ENCODE peak calls at places on chromosomes 3 and 15, in five cellular contexts. H is neural progenitor cell, W is SK-N-SH, V is PC-3, J is HCT116. G is an unnamed sample.
A peak's percentile ranks its signal among the peaks of the same experiment; 100 is the strongest.

GRCh38 chr3:10417849-10418248 is 87.5 kb downstream of the ATP2B2 start:
- DNase-seq in J (peak; percentile 19), V (peak; percentile 11), H (peak; percentile 20), W (peak; percentile 78), G (peak; percentile 40)

GRCh38 chr3:29409409-29409808 is 128.5 kb downstream of the RBMS3 start:
- DNase-seq in W (no peak), V (no peak), J (no peak), H (no peak), G (peak; percentile 65)

GRCh38 chr15:37695719-37696118 is 238.7 kb upstream of the TMCO5A start:
- DNase-seq in J (no peak), H (no peak), V (no peak), W (no peak), G (peak; percentile 61)

GRCh38 chr3:13801361-13802214 is 78.3 kb downstream of the WNT7A start:
- DNase-seq in H (no peak), W (no peak), J (no peak), V (peak; percentile 99), G (no peak)

GRCh38 chr3:126847061-126847460 is 135.9 kb upstream of the PLXNA1 start:
- DNase-seq in V (no peak), J (no peak), W (no peak), H (no peak), G (no peak)

GRCh38 chr3:34260266-34260990 is 462.0 kb downstream of the PDCD6IP start:
- DNase-seq in H (peak; percentile 57), W (peak; percentile 47), V (peak; percentile 62), J (peak; percentile 16), G (peak; percentile 61)

GRCh38 chr15:66673410-66674322 is 28.4 kb upstream of the SMAD6 start:
- DNase-seq in V (no peak), W (no peak), J (peak; percentile 60), H (peak; percentile 89), G (peak; percentile 37)

GRCh38 chr3:184336484-184337230 is 743 bp upstream of the FAM131A start:
- DNase-seq in V (peak; percentile 48), J (no peak), W (peak; percentile 67), H (peak; percentile 72), G (peak; percentile 78)

GRCh38 chr3:20668411-20668810 is 482.4 kb upstream of the SGO1 start:
- DNase-seq in J (no peak), V (peak; percentile 19), W (peak; percentile 38), H (peak; percentile 65), G (no peak)

GRCh38 chr15:86837631-86838030 is 758.0 kb downstream of the AGBL1 start:
- DNase-seq in J (no peak), H (no peak), W (no peak), V (no peak), G (no peak)

GRCh38 chr3:171827836-171828458 is 15.2 kb upstream of the TMEM212 start:
- DNase-seq in H (no peak), V (no peak), W (no peak), J (no peak), G (no peak)

GRCh38 chr15:44340410-44340809 is 51.9 kb downstream of the GOLM2 start:
- DNase-seq in V (peak; percentile 95), H (no peak), W (no peak), J (no peak), G (peak; percentile 89)

GRCh38 chr3:98557324-98558010 is 25.7 kb downstream of the GPR15 start:
- DNase-seq in W (no peak), H (no peak), J (no peak), V (no peak), G (peak; percentile 9)

GRCh38 chr3:198081421-198081844 is 121.4 kb downstream of the LMLN start:
- DNase-seq in W (peak; percentile 22), J (no peak), H (peak; percentile 33), V (no peak), G (no peak)

GRCh38 chr3:50627407-50628051 is 10.6 kb downstream of the MAPKAPK3 start:
- DNase-seq in V (peak; percentile 97), W (peak; percentile 49), H (peak; percentile 74), J (peak; percentile 88), G (peak; percentile 92)

GRCh38 chr3:186166036-186166435 is 57.1 kb upstream of the ETV5 start:
- DNase-seq in J (no peak), V (no peak), W (no peak), H (no peak), G (no peak)

GRCh38 chr3:158912621-158913020 is 110.8 kb downstream of the MFSD1 start:
- DNase-seq in V (peak; percentile 15), H (no peak), W (no peak), J (no peak), G (peak; percentile 52)

GRCh38 chr3:186621894-186622650 is 9.2 kb downstream of the AHSG start:
- DNase-seq in W (no peak), J (no peak), H (no peak), V (no peak), G (no peak)

GRCh38 chr15:58212909-58213526 is 74.8 kb downstream of the AQP9 start:
- DNase-seq in V (peak; percentile 34), H (peak; percentile 62), W (no peak), J (no peak), G (peak; percentile 74)

GRCh38 chr3:21573291-21573690 is 177.7 kb downstream of the ZNF385D start:
- DNase-seq in V (peak; percentile 18), J (no peak), W (no peak), H (no peak), G (peak; percentile 62)

GRCh38 chr15:64907991-64908390 is 3.7 kb upstream of the ANKDD1A start:
- DNase-seq in H (no peak), W (no peak), J (no peak), V (no peak), G (no peak)

GRCh38 chr15:64909546-64909945 is 2.2 kb upstream of the ANKDD1A start:
- DNase-seq in V (no peak), W (no peak), H (no peak), J (no peak), G (no peak)

GRCh38 chr15:64912926-64913325 is 1.2 kb downstream of the ANKDD1A start:
- DNase-seq in J (no peak), W (peak; percentile 62), H (no peak), V (no peak), G (no peak)

GRCh38 chr15:64912379-64912778 is 677 bp downstream of the ANKDD1A start:
- DNase-seq in J (no peak), W (peak; percentile 49), H (peak; percentile 17), V (no peak), G (no peak)

DNA sequence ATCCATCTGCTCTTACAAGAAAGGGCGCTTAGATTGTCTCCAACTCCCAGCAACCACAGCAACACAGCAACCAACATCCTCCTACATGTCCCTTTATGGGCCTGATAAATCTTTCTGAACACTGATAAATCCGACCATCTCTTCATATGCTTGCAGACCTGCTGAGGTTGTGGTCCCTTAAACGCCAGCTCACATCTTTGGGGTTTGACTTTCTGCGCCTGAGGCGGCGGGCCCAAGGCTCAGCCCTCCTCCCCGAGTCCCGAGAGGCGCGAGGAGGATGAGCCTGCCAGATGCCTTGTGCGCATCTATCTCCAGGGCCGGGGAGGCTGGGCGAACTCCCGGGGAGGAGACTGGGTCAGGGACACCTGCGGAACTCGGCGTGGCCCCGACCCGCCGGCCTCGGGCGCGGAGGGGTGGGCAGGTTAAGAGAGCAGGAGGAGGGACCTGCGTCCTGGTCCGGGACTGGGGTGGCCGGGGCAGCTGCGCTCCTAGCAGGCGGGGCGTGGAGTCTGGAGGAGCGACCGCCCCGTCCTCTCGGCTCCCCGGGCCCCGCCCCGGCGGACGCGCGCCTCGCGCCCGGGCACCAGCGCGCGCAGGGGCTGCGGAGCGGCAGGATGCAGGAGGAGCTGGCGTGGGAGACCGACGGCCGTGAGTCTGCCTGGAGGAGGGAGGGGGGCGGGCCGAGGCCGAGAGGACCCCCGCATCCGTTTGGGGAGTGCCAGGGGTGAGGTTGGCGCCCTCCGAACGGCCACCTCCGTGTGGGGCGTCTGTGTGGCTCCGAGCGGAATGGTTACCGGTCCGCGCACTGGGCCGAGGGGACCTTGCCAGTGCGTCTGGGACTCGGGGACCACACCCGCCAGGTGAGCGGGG is at the start of gene ANKDD1A:
- DNase-seq in H (peak; percentile 91), V (peak; percentile 63), J (peak; percentile 26), W (peak; percentile 98), G (peak; percentile 75)
- H3K9ac ChIP-seq in H (no peak within 1 kb of the TSS), V (no peak within 1 kb of the TSS), J (peak within 1 kb of the TSS; percentile 68), W (peak within 1 kb of the TSS; percentile 51), G (peak within 1 kb of the TSS; percentile 36)

GRCh38 chr3:179015551-179016020 is 56.0 kb downstream of the ZMAT3 start:
- DNase-seq in H (peak; percentile 77), W (peak; percentile 50), J (peak; percentile 69), V (peak; percentile 96), G (peak; percentile 80)
- TF ChIP-seq EZH2phosphoT487 in H (no peak), W (no peak), J (no peak), V (no peak), G (no peak)

GRCh38 chr3:188690076-188690475 is 481.7 kb upstream of the TPRG1 start:
- DNase-seq in H (no peak), W (no peak), V (no peak), J (no peak), G (no peak)

GRCh38 chr3:188689101-188689574 is 482.6 kb upstream of the TPRG1 start:
- DNase-seq in V (no peak), J (no peak), H (no peak), W (no peak), G (peak; percentile 93)

GRCh38 chr3:188686319-188686718 is 485.5 kb upstream of the TPRG1 start:
- DNase-seq in V (no peak), W (no peak), J (no peak), H (no peak), G (no peak)

GRCh38 chr3:188685789-188686188 is 486.0 kb upstream of the TPRG1 start:
- DNase-seq in H (no peak), V (no peak), W (no peak), J (no peak), G (no peak)

GRCh38 chr3:188687389-188687788 is 484.4 kb upstream of the TPRG1 start:
- DNase-seq in V (peak; percentile 66), J (no peak), W (no peak), H (peak; percentile 29), G (peak; percentile 85)
- H3K4me2 ChIP-seq in V (no peak overlapping the region), J (no peak overlapping the region), W (no peak overlapping the region), H (no peak overlapping the region), G (no peak overlapping the region)

GRCh38 chr3:37138816-37139215 is 35.6 kb downstream of the LRRFIP2 start:
- DNase-seq in W (no peak), V (peak; percentile 7), J (no peak), H (no peak), G (no peak)

GRCh38 chr3:37141676-37142075 is 32.7 kb downstream of the LRRFIP2 start:
- DNase-seq in H (no peak), J (no peak), W (no peak), V (no peak), G (no peak)

GRCh38 chr3:37137516-37137915 is 36.9 kb downstream of the LRRFIP2 start:
- DNase-seq in V (no peak), H (no peak), W (no peak), J (no peak), G (no peak)

GRCh38 chr3:37140899-37141541 is 33.4 kb downstream of the LRRFIP2 start:
- DNase-seq in W (no peak), V (no peak), J (no peak), H (no peak), G (no peak)

GRCh38 chr3:37139567-37140052 is 34.8 kb downstream of the LRRFIP2 start:
- DNase-seq in J (no peak), V (no peak), W (no peak), H (no peak), G (no peak)
- H3K9ac ChIP-seq in J (no peak overlapping the region), V (no peak overlapping the region), W (no peak overlapping the region), H (no peak overlapping the region), G (no peak overlapping the region)

DNA sequence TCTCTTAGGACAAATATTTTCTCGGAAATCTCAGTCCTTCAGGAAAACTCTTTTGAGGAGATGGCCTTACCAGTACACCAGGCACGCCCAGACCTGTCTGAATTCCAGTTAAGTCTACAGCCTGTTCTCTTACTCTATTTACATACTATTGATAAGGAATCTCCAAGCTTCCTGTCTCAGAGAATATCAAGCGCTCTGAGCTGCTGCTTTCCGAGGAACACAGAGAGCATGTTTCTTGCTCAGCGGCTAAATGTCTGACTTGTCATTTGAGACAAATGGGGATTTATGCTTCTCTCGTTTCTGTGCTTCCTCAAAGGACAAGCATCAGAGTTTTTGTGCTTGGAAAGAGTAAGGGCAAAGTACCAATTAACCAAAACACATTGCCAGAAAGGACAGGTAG is 112.4 kb upstream of the CCDC54 start:
- DNase-seq in H (no peak), V (no peak), W (no peak), J (no peak), G (no peak)
- TF ChIP-seq EZH2phosphoT487 in H (no peak), V (no peak), W (no peak), J (no peak), G (no peak)

G was measured in GM23248.